ENCODE peak calls at places on chromosomes 12 and 14, in ten cellular contexts. P is sigmoid colon, F is stomach, B is GM12878, N is transverse colon, A is esophagus muscularis mucosa, E is H1, X is HepG2, O is SK-N-SH, Q is K562. J is an unnamed sample.

GRCh38 chr14:71554959-71555612 is 377.1 kb upstream of the RGS6 start:
- DNase-seq in Q (no peak), A (no peak), F (no peak), P (no peak), N (no peak), E (no peak), B (peak), O (no peak), X (no peak), J (no peak)

GRCh38 chr12:107518868-107519267 is 166.7 kb upstream of the PWP1 start:
- DNase-seq in F (no peak), X (no peak), P (no peak), O (no peak), A (peak), Q (no peak), B (no peak), N (no peak), E (no peak), J (no peak)

GRCh38 chr14:95156765-95157194 is 549 bp downstream of the DICER1 start:
- DNase-seq in N (peak), Q (no peak), X (peak), A (no peak), B (no peak), E (no peak), O (no peak), F (peak), P (peak), J (peak)

GRCh38 chr12:79252358-79253075 is 387.9 kb downstream of the SYT1 start:
- DNase-seq in B (no peak), O (no peak), A (no peak), X (no peak), E (no peak), P (no peak), F (no peak), N (no peak), Q (no peak), J (no peak)

GRCh38 chr14:36661506-36662257 is at the start of gene PAX9:
- DNase-seq in P (no peak), N (peak), E (peak), O (peak), Q (peak), A (peak), X (peak), F (peak), B (peak), J (peak)

GRCh38 chr12:27095346-27095745 is 13.0 kb upstream of the C12orf71 start:
- DNase-seq in N (no peak), P (no peak), E (no peak), O (no peak), A (no peak), F (no peak), X (no peak), Q (no peak), B (no peak), J (no peak)

GRCh38 chr12:121600702-121601336 is 20.0 kb upstream of the KDM2B start:
- DNase-seq in X (no peak), O (no peak), N (peak), F (peak), B (no peak), Q (no peak), P (no peak), E (no peak), A (no peak), J (no peak)

GRCh38 chr12:92827836-92828431 is 101.2 kb downstream of the EEA1 start:
- DNase-seq in O (peak), N (peak), B (peak), Q (peak), X (peak), P (no peak), E (no peak), A (no peak), F (no peak), J (no peak)

GRCh38 chr14:73245401-73246325 is 8.4 kb downstream of the PAPLN start:
- DNase-seq in E (no peak), Q (peak), N (peak), X (no peak), A (no peak), P (no peak), O (peak), F (peak), B (no peak), J (no peak)

GRCh38 chr12:3967556-3968160 is 94.5 kb upstream of the PARP11 start:
- DNase-seq in O (no peak), A (no peak), X (peak), Q (no peak), E (no peak), F (no peak), P (no peak), N (no peak), B (no peak), J (no peak)

GRCh38 chr14:97066068-97066899 is 269.1 kb downstream of the VRK1 start:
- DNase-seq in E (no peak), X (no peak), P (no peak), A (no peak), B (no peak), N (no peak), Q (no peak), F (no peak), O (no peak), J (no peak)

GRCh38 chr12:111827916-111828315 is 14.1 kb upstream of the MAPKAPK5 start:
- DNase-seq in F (no peak), X (no peak), P (no peak), B (no peak), N (no peak), Q (no peak), O (no peak), A (no peak), E (no peak), J (no peak)

GRCh38 chr12:46553266-46553665 is 180.7 kb upstream of the SLC38A2 start:
- DNase-seq in P (no peak), B (no peak), N (no peak), E (no peak), F (no peak), Q (no peak), X (peak), O (no peak), A (no peak), J (no peak)

GRCh38 chr14:105854600-105855245 is 328.3 kb downstream of the TMEM121 start:
- DNase-seq in Q (no peak), N (peak), X (no peak), B (no peak), O (no peak), P (peak), F (no peak), E (no peak), A (no peak), J (peak)

GRCh38 chr12:101001669-101002068 is 207.1 kb downstream of the ANO4 start:
- DNase-seq in B (peak), E (no peak), Q (no peak), O (no peak), A (no peak), N (no peak), X (no peak), F (no peak), P (no peak), J (no peak)

GRCh38 chr12:131613186-131613585 is 97.7 kb upstream of the SFSWAP start:
- DNase-seq in B (no peak), A (no peak), P (no peak), X (no peak), E (no peak), N (no peak), O (no peak), Q (no peak), F (no peak), J (no peak)

GRCh38 chr12:67720383-67720856 is 71.9 kb downstream of the DYRK2 start:
- DNase-seq in X (no peak), O (peak), E (no peak), N (no peak), A (no peak), P (peak), F (no peak), Q (no peak), B (no peak), J (no peak)

GRCh38 chr12:128857173-128857770 is 4.0 kb downstream of the GLT1D1 start:
- DNase-seq in F (no peak), Q (no peak), X (no peak), P (peak), N (no peak), E (no peak), B (peak), A (no peak), O (no peak), J (peak)

GRCh38 chr14:94349276-94349675 is 26.1 kb upstream of the SERPINA6 start:
- DNase-seq in N (no peak), P (no peak), Q (no peak), B (no peak), A (peak), F (no peak), X (no peak), E (no peak), O (no peak), J (no peak)

GRCh38 chr12:120287491-120287890 is 4.2 kb downstream of the RNU4-2 start:
- DNase-seq in X (no peak), B (no peak), F (no peak), N (no peak), Q (no peak), P (no peak), E (no peak), A (no peak), O (no peak), J (no peak)

GRCh38 chr14:95713596-95714371 is at the start of gene TCL1A:
- DNase-seq in A (no peak), F (no peak), O (no peak), N (no peak), X (no peak), P (no peak), Q (peak), B (no peak), E (no peak), J (no peak)

GRCh38 chr12:131753041-131753440 is 42.2 kb downstream of the SFSWAP start:
- DNase-seq in F (no peak), Q (no peak), P (no peak), O (no peak), X (no peak), A (no peak), E (no peak), B (no peak), N (no peak), J (peak)

GRCh38 chr14:61476737-61477410 is 155.5 kb downstream of the PRKCH start:
- DNase-seq in Q (no peak), A (no peak), X (no peak), F (peak), O (peak), E (no peak), B (no peak), N (peak), P (peak), J (no peak)

GRCh38 chr12:125075-125474 is 58.5 kb downstream of the IQSEC3 start:
- DNase-seq in O (no peak), A (no peak), F (no peak), X (no peak), P (no peak), Q (no peak), B (no peak), N (no peak), E (no peak), J (no peak)

GRCh38 chr14:64974563-64974962 is 2.4 kb upstream of the RAB15 start:
- DNase-seq in F (no peak), N (no peak), A (no peak), Q (no peak), B (no peak), P (no peak), X (no peak), E (no peak), O (no peak), J (peak)

GRCh38 chr14:96203635-96204034 is 1.0 kb upstream of the BDKRB2 start:
- DNase-seq in Q (no peak), A (no peak), E (no peak), B (no peak), F (no peak), X (no peak), N (no peak), P (no peak), O (no peak), J (no peak)

GRCh38 chr12:94265521-94265920 is 117.1 kb downstream of the PLXNC1 start:
- DNase-seq in E (no peak), O (no peak), X (no peak), B (no peak), Q (no peak), A (no peak), N (no peak), F (no peak), P (no peak), J (no peak)

GRCh38 chr14:61178226-61179060 is 102.7 kb downstream of the TMEM30B start:
- DNase-seq in E (no peak), X (peak), P (no peak), A (peak), N (no peak), Q (no peak), F (no peak), O (no peak), B (no peak), J (no peak)

GRCh38 chr12:14558377-14559051 is 9.2 kb downstream of the PLBD1 start:
- DNase-seq in P (no peak), E (no peak), N (peak), B (no peak), X (no peak), A (peak), O (no peak), F (no peak), Q (no peak), J (no peak)

GRCh38 chr14:89721991-89722390 is 232.5 kb downstream of the EFCAB11 start:
- DNase-seq in E (no peak), F (no peak), O (no peak), Q (no peak), P (no peak), B (no peak), X (no peak), N (peak), A (peak), J (no peak)

GRCh38 chr14:71309756-71310155 is 402.5 kb downstream of the PCNX1 start:
- DNase-seq in X (no peak), A (no peak), B (no peak), N (no peak), O (no peak), P (no peak), F (no peak), E (no peak), Q (no peak), J (no peak)

GRCh38 chr12:100128509-100128908 is 14.2 kb downstream of the BLTP3B start:
- DNase-seq in X (peak), Q (no peak), P (no peak), O (peak), B (no peak), E (no peak), A (no peak), N (peak), F (no peak), J (no peak)

GRCh38 chr14:38751459-38751858 is 351.6 kb downstream of the SEC23A start:
- DNase-seq in E (no peak), A (no peak), B (no peak), X (no peak), F (no peak), O (no peak), Q (no peak), P (no peak), N (no peak), J (no peak)

GRCh38 chr12:55847033-55847432 is 4.3 kb upstream of the MMP19 start:
- DNase-seq in N (no peak), A (no peak), X (no peak), F (no peak), O (no peak), Q (no peak), B (no peak), P (peak), E (no peak), J (peak)

GRCh38 chr14:102629700-102630365 is 37.4 kb downstream of the RCOR1 start:
- DNase-seq in E (no peak), A (no peak), B (no peak), P (no peak), N (no peak), F (no peak), O (no peak), Q (no peak), X (no peak), J (no peak)

GRCh38 chr12:76277480-76277879 is 70.7 kb downstream of the BBS10 start:
- DNase-seq in A (no peak), N (no peak), P (no peak), O (no peak), Q (no peak), E (no peak), B (no peak), X (no peak), F (no peak), J (no peak)

GRCh38 chr12:48160807-48161206 is 3.5 kb upstream of the ASB8 start:
- DNase-seq in E (no peak), X (no peak), A (no peak), P (no peak), O (no peak), N (no peak), Q (no peak), F (no peak), B (no peak), J (no peak)

GRCh38 chr14:35438910-35439713 is 34.6 kb upstream of the NFKBIA start:
- DNase-seq in O (peak), N (no peak), B (peak), P (no peak), X (peak), F (no peak), Q (no peak), E (no peak), A (peak), J (no peak)

GRCh38 chr14:76497550-76498484 is 121.9 kb downstream of the ESRRB start:
- DNase-seq in P (peak), B (no peak), N (no peak), E (no peak), Q (peak), X (no peak), F (no peak), A (no peak), O (peak), J (no peak)

GRCh38 chr14:54472291-54472690 is 16.5 kb downstream of the GMFB start:
- DNase-seq in B (no peak), Q (no peak), O (no peak), F (no peak), A (no peak), N (no peak), P (no peak), E (no peak), X (no peak), J (no peak)
- TF ChIP-seq POLR2AphosphoS5 in B (no peak), Q (no peak), O (no peak), F (no peak), A (no peak), N (no peak), P (no peak), E (no peak), X (no peak), J (no peak)

DNA sequence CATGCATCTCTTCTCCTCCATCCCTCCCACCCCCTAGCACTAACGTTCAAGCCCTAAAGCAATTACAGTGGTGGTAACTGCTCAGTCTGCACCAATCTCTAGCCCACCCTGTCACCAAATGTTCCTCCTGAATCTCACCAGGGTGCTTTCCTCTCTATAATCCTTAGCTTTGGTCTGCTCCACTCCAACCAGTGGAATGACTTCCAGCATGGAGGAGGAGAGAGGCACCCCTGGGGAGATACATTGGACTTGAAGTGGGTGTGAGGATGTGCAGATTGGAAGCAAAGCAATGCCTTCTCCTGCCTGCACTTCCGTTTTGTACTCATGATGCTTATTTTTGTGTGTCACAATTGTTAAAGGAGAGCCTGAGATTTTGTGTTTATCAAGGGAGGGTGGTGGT is 24.1 kb upstream of the RPS6KA5 start:
- DNase-seq in X (no peak), A (no peak), N (no peak), P (no peak), F (no peak), B (no peak), O (no peak), E (no peak), Q (no peak), J (no peak)
- TF ChIP-seq EP300 in X (no peak), A (no peak), N (no peak), P (no peak), F (no peak), B (no peak), O (no peak), E (no peak), Q (no peak), J (no peak)

GRCh38 chr12:29149691-29150382 is 759 bp downstream of the FAR2 start:
- DNase-seq in A (no peak), P (peak), E (no peak), N (peak), B (no peak), O (no peak), Q (no peak), F (no peak), X (no peak), J (no peak)

GRCh38 chr12:29146201-29146600 is 2.9 kb upstream of the FAR2 start:
- DNase-seq in A (no peak), E (no peak), Q (no peak), P (no peak), F (no peak), N (no peak), X (no peak), B (no peak), O (no peak), J (no peak)

GRCh38 chr12:29152223-29152868 is 3.3 kb downstream of the FAR2 start:
- DNase-seq in P (no peak), F (no peak), B (no peak), A (no peak), O (no peak), E (no peak), Q (no peak), N (no peak), X (no peak), J (no peak)

GRCh38 chr12:29148065-29148957 is 767 bp upstream of the FAR2 start:
- DNase-seq in E (no peak), A (no peak), Q (peak), N (peak), O (peak), P (peak), F (no peak), B (no peak), X (no peak), J (peak)

DNA sequence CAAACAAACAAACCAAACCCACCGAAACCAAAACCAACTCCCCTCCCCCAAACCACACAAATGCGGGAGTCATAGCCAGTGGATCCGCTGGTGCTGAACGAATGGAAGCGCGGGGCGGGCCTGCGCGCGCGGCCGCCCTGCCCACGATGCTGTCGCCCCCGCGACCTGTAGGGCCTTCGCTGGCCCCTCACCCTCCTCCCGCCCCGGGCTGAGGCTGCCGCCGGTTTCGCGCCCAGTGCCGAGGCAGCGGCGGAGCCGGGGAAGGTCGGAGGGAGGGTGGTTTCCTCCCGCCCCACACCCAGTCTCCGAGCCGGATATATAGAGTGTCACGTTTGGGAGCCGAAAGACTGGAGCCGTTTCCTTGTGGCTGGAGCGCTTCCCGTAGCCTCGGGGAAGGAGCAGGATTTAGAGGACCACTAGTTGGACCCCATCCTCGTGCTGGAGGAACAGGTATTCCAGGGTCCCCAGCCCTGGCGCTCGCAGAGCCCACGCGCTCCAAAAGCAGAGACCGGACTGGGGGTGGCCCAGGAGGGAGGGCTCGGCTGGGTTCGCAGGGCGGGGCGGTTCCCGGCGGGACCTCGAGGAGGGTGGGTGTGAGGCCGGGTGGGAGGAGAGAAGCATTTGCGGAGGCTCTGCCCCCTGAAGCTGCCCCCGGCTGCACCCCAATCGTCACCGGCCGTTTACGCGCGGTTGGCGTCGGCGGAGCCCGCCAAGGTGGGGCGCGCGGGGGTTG is at the start of gene FAR2:
- DNase-seq in P (peak), O (peak), F (peak), N (peak), A (no peak), B (no peak), X (no peak), Q (peak), E (no peak), J (peak)
- TF ChIP-seq POLR2AphosphoS5 in P (peak), O (peak), F (no peak), N (peak), A (peak), B (no peak), X (no peak), Q (no peak), E (peak), J (no peak)

GRCh38 chr12:39368891-39369290 is 74.0 kb downstream of the KIF21A start:
- DNase-seq in X (no peak), F (no peak), E (no peak), N (no peak), B (no peak), Q (no peak), A (no peak), O (no peak), P (no peak), J (no peak)
- TF ChIP-seq EP300 in X (no peak), F (no peak), E (no peak), N (no peak), B (no peak), Q (no peak), A (no peak), O (no peak), P (no peak), J (no peak)

GRCh38 chr12:57089259-57090245 is 638 bp downstream of the NAB2 start:
- DNase-seq in X (no peak), N (peak), A (no peak), P (peak), E (no peak), B (no peak), O (peak), F (peak), Q (peak), J (peak)
- TF ChIP-seq POLR2AphosphoS5 in X (no peak), N (peak), A (peak), P (peak), E (no peak), B (no peak), O (no peak), F (peak), Q (peak), J (no peak)

J was measured in suprapubic skin.